ENCODE peak calls at places on chromosomes 6 and 20, in seven cellular contexts. One of them, this sample, is unnamed.

GRCh38 chr20:31670371-31671228 is 32.9 kb downstream of the COX4I2 start:
- DNase-seq in brain microvascular endothelial cell: peak
- DNase-seq in thoracic aorta: peak
- DNase-seq in tibial nerve: peak
- DNase-seq in foreskin keratinocyte: no peak
- DNase-seq in H9: no peak
- DNase-seq in vagina: no peak
- DNase-seq in this sample: no peak

GRCh38 chr6:387293-387694 is 4.3 kb upstream of the IRF4 start:
- DNase-seq in brain microvascular endothelial cell: no peak
- DNase-seq in thoracic aorta: no peak
- DNase-seq in tibial nerve: no peak
- DNase-seq in foreskin keratinocyte: no peak
- DNase-seq in H9: no peak
- DNase-seq in vagina: no peak
- DNase-seq in this sample: no peak

GRCh38 chr20:34952676-34953075 is 2.9 kb downstream of the GSS start:
- DNase-seq in brain microvascular endothelial cell: no peak
- DNase-seq in thoracic aorta: no peak
- DNase-seq in tibial nerve: no peak
- DNase-seq in foreskin keratinocyte: peak
- DNase-seq in H9: no peak
- DNase-seq in vagina: no peak
- DNase-seq in this sample: peak

GRCh38 chr6:47603995-47604394 is 94.4 kb upstream of the ADGRF4 start:
- DNase-seq in brain microvascular endothelial cell: no peak
- DNase-seq in thoracic aorta: no peak
- DNase-seq in tibial nerve: no peak
- DNase-seq in foreskin keratinocyte: no peak
- DNase-seq in H9: no peak
- DNase-seq in vagina: no peak
- DNase-seq in this sample: no peak

GRCh38 chr6:142088858-142089216 is 43.9 kb upstream of the GJE1 start:
- DNase-seq in brain microvascular endothelial cell: peak
- DNase-seq in thoracic aorta: no peak
- DNase-seq in tibial nerve: no peak
- DNase-seq in foreskin keratinocyte: peak
- DNase-seq in H9: peak
- DNase-seq in vagina: no peak
- DNase-seq in this sample: peak

GRCh38 chr6:15462717-15463525 is 199.9 kb downstream of the DTNBP1 start:
- DNase-seq in brain microvascular endothelial cell: no peak
- DNase-seq in thoracic aorta: no peak
- DNase-seq in tibial nerve: no peak
- DNase-seq in foreskin keratinocyte: no peak
- DNase-seq in H9: no peak
- DNase-seq in vagina: no peak
- DNase-seq in this sample: no peak

GRCh38 chr6:11653028-11653583 is 115.6 kb downstream of the TMEM170B start:
- DNase-seq in brain microvascular endothelial cell: peak
- DNase-seq in thoracic aorta: no peak
- DNase-seq in tibial nerve: no peak
- DNase-seq in foreskin keratinocyte: peak
- DNase-seq in H9: no peak
- DNase-seq in vagina: no peak
- DNase-seq in this sample: peak

GRCh38 chr6:166588691-166589333 is 2.3 kb upstream of the RAMACL start:
- DNase-seq in brain microvascular endothelial cell: peak
- DNase-seq in thoracic aorta: no peak
- DNase-seq in tibial nerve: no peak
- DNase-seq in foreskin keratinocyte: no peak
- DNase-seq in H9: peak
- DNase-seq in vagina: no peak
- DNase-seq in this sample: no peak

GRCh38 chr6:105560611-105561066 is 157.8 kb upstream of the PREP start:
- DNase-seq in brain microvascular endothelial cell: peak
- DNase-seq in thoracic aorta: no peak
- DNase-seq in tibial nerve: no peak
- DNase-seq in foreskin keratinocyte: peak
- DNase-seq in H9: no peak
- DNase-seq in vagina: no peak
- DNase-seq in this sample: peak

GRCh38 chr6:160139420-160139851 is 17.8 kb downstream of the SLC22A1 start:
- DNase-seq in brain microvascular endothelial cell: peak
- DNase-seq in thoracic aorta: peak
- DNase-seq in tibial nerve: no peak
- DNase-seq in foreskin keratinocyte: peak
- DNase-seq in H9: no peak
- DNase-seq in vagina: no peak
- DNase-seq in this sample: peak

GRCh38 chr6:135158397-135158796 is 22.7 kb upstream of the MYB start:
- DNase-seq in brain microvascular endothelial cell: no peak
- DNase-seq in thoracic aorta: no peak
- DNase-seq in tibial nerve: no peak
- DNase-seq in foreskin keratinocyte: no peak
- DNase-seq in H9: no peak
- DNase-seq in vagina: no peak
- DNase-seq in this sample: no peak

GRCh38 chr6:116113386-116113785 is 12.5 kb downstream of the COL10A1 start:
- DNase-seq in brain microvascular endothelial cell: no peak
- DNase-seq in thoracic aorta: no peak
- DNase-seq in tibial nerve: no peak
- DNase-seq in foreskin keratinocyte: no peak
- DNase-seq in H9: no peak
- DNase-seq in vagina: no peak
- DNase-seq in this sample: no peak

GRCh38 chr6:116111552-116112528 is 11.2 kb downstream of the NT5DC1 start:
- DNase-seq in brain microvascular endothelial cell: peak
- DNase-seq in thoracic aorta: no peak
- DNase-seq in tibial nerve: peak
- DNase-seq in foreskin keratinocyte: peak
- DNase-seq in H9: peak
- DNase-seq in vagina: no peak
- DNase-seq in this sample: no peak

GRCh38 chr6:116118608-116119007 is 7.3 kb downstream of the COL10A1 start:
- DNase-seq in brain microvascular endothelial cell: peak
- DNase-seq in thoracic aorta: no peak
- DNase-seq in tibial nerve: no peak
- DNase-seq in foreskin keratinocyte: no peak
- DNase-seq in H9: no peak
- DNase-seq in vagina: no peak
- DNase-seq in this sample: no peak

GRCh38 chr6:116120430-116120829 is 5.5 kb downstream of the COL10A1 start:
- DNase-seq in brain microvascular endothelial cell: no peak
- DNase-seq in thoracic aorta: no peak
- DNase-seq in tibial nerve: no peak
- DNase-seq in foreskin keratinocyte: no peak
- DNase-seq in H9: no peak
- DNase-seq in vagina: no peak
- DNase-seq in this sample: no peak

GRCh38 chr6:116115781-116116180 is 10.2 kb downstream of the COL10A1 start:
- DNase-seq in brain microvascular endothelial cell: no peak
- DNase-seq in thoracic aorta: no peak
- DNase-seq in tibial nerve: no peak
- DNase-seq in foreskin keratinocyte: no peak
- DNase-seq in H9: no peak
- DNase-seq in vagina: no peak
- DNase-seq in this sample: no peak
- TF ChIP-seq CTCF in brain microvascular endothelial cell: no peak
- TF ChIP-seq CTCF in thoracic aorta: peak
- TF ChIP-seq CTCF in tibial nerve: no peak
- TF ChIP-seq CTCF in foreskin keratinocyte: peak
- TF ChIP-seq CTCF in H9: peak
- TF ChIP-seq CTCF in vagina: no peak
- TF ChIP-seq CTCF in this sample: peak

GRCh38 chr6:121780325-121781313 is 345.2 kb downstream of the GJA1 start:
- DNase-seq in brain microvascular endothelial cell: peak
- DNase-seq in thoracic aorta: peak
- DNase-seq in tibial nerve: peak
- DNase-seq in foreskin keratinocyte: peak
- DNase-seq in H9: no peak
- DNase-seq in vagina: no peak
- DNase-seq in this sample: peak
- H3K27ac ChIP-seq in brain microvascular endothelial cell: no peak
- H3K27ac ChIP-seq in thoracic aorta: peak
- H3K27ac ChIP-seq in tibial nerve: peak
- H3K27ac ChIP-seq in foreskin keratinocyte: peak
- H3K27ac ChIP-seq in H9: no peak
- H3K27ac ChIP-seq in vagina: peak
- H3K27ac ChIP-seq in this sample: peak

GRCh38 chr20:57587278-57587988 is 26.5 kb downstream of the PCK1 start:
- DNase-seq in brain microvascular endothelial cell: no peak
- DNase-seq in thoracic aorta: no peak
- DNase-seq in tibial nerve: no peak
- DNase-seq in foreskin keratinocyte: no peak
- DNase-seq in H9: no peak
- DNase-seq in vagina: no peak
- DNase-seq in this sample: no peak
- TF ChIP-seq CTCF in brain microvascular endothelial cell: no peak
- TF ChIP-seq CTCF in thoracic aorta: no peak
- TF ChIP-seq CTCF in tibial nerve: no peak
- TF ChIP-seq CTCF in foreskin keratinocyte: no peak
- TF ChIP-seq CTCF in H9: no peak
- TF ChIP-seq CTCF in vagina: no peak
- TF ChIP-seq CTCF in this sample: no peak

GRCh38 chr6:134035823-134036296 is 16.6 kb downstream of the SLC2A12 start:
- DNase-seq in brain microvascular endothelial cell: peak
- DNase-seq in thoracic aorta: no peak
- DNase-seq in tibial nerve: no peak
- DNase-seq in foreskin keratinocyte: peak
- DNase-seq in H9: no peak
- DNase-seq in vagina: no peak
- DNase-seq in this sample: peak
- H3K27ac ChIP-seq in brain microvascular endothelial cell: no peak
- H3K27ac ChIP-seq in thoracic aorta: no peak
- H3K27ac ChIP-seq in tibial nerve: no peak
- H3K27ac ChIP-seq in foreskin keratinocyte: peak
- H3K27ac ChIP-seq in H9: no peak
- H3K27ac ChIP-seq in vagina: no peak
- H3K27ac ChIP-seq in this sample: peak

DNA sequence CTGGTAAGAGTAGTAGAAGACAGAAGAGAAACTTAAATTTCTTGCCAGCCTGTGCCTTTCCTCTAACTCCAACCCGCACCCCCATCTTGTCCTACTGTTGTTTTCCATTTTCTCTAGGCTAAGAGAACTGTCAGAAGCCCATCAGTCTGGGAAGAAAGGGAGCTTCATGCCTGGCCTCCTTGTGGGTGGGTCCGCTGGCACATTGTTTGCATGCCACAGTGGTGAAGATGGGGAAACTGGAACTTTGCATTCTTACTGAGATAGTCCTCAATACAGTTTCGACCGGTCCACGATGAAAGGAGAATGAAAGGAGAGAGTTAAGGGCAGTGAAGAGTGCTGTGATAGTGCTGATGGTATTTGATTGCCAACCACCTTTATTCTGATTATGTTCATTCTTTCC is 103.1 kb downstream of the TCP11 start:
- DNase-seq in brain microvascular endothelial cell: no peak
- DNase-seq in thoracic aorta: no peak
- DNase-seq in tibial nerve: no peak
- DNase-seq in foreskin keratinocyte: no peak
- DNase-seq in H9: no peak
- DNase-seq in vagina: no peak
- DNase-seq in this sample: no peak
- TF ChIP-seq CTCF in brain microvascular endothelial cell: no peak
- TF ChIP-seq CTCF in thoracic aorta: no peak
- TF ChIP-seq CTCF in tibial nerve: no peak
- TF ChIP-seq CTCF in foreskin keratinocyte: no peak
- TF ChIP-seq CTCF in H9: no peak
- TF ChIP-seq CTCF in vagina: no peak
- TF ChIP-seq CTCF in this sample: no peak

GRCh38 chr6:37221585-37222124 is 35.9 kb upstream of the TBC1D22B start:
- DNase-seq in brain microvascular endothelial cell: no peak
- DNase-seq in thoracic aorta: no peak
- DNase-seq in tibial nerve: no peak
- DNase-seq in foreskin keratinocyte: no peak
- DNase-seq in H9: no peak
- DNase-seq in vagina: no peak
- DNase-seq in this sample: no peak
- H3K27ac ChIP-seq in brain microvascular endothelial cell: no peak
- H3K27ac ChIP-seq in thoracic aorta: peak
- H3K27ac ChIP-seq in tibial nerve: no peak
- H3K27ac ChIP-seq in foreskin keratinocyte: no peak
- H3K27ac ChIP-seq in H9: no peak
- H3K27ac ChIP-seq in vagina: peak
- H3K27ac ChIP-seq in this sample: peak

DNA sequence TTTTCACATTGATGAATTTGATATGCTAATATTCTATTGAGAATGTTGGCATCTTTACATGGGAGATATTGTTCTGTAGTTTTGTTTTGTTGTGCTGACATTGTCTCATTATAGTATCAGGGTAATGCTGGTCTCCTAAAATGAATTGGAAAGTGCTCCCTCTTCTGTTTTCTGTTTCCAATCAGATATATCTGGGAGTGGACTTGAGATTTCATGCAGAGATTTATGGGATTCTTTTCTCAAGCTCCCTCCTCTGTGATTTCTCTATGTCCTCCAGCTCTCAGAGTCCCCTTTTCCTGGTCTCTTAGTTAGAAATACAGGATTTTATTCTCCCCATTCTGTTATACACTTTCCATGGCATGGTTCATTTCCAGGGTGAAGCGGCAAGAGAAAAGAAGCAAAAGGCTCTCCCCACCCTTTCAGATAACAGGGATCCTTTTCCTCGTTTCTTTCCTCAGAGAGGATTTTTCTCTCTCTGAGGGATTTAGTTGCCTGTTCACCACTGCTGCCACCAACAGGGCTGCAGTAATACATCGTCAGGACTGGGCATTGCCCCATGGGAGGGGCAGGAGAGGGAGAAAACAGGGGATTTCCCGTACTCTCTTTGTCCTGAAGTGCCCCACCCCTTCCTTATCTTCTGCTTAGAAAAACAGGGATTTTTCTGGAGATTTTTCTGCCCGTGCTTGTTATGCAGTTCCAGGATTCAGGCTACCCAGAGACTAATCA is 59.3 kb upstream of the STMND1 start:
- DNase-seq in brain microvascular endothelial cell: peak
- DNase-seq in thoracic aorta: no peak
- DNase-seq in tibial nerve: no peak
- DNase-seq in foreskin keratinocyte: peak
- DNase-seq in H9: peak
- DNase-seq in vagina: no peak
- DNase-seq in this sample: peak
- TF ChIP-seq CTCF in brain microvascular endothelial cell: peak
- TF ChIP-seq CTCF in thoracic aorta: peak
- TF ChIP-seq CTCF in tibial nerve: no peak
- TF ChIP-seq CTCF in foreskin keratinocyte: peak
- TF ChIP-seq CTCF in H9: peak
- TF ChIP-seq CTCF in vagina: no peak
- TF ChIP-seq CTCF in this sample: peak

DNA sequence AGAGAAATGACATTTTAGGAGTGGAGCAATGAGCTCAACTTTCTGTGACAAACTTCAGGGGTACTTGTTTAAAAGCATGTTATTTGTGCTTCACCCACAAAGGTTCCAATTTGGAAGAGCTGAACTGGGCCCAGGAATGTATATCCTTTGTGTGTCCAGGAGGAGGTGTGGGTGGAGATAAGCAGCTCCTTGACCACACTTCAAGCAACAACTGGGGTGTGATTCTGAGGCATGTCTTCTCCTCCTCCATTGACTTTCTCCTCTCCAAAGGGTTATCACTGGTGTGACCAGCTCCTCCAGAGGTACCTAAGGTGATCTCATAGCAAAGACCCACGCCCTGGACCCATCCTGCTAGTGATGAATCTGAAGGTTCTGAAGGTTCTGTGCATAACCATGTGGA is 60.7 kb upstream of the CD93 start:
- DNase-seq in brain microvascular endothelial cell: no peak
- DNase-seq in thoracic aorta: no peak
- DNase-seq in tibial nerve: no peak
- DNase-seq in foreskin keratinocyte: no peak
- DNase-seq in H9: no peak
- DNase-seq in vagina: no peak
- DNase-seq in this sample: no peak
- H3K27ac ChIP-seq in brain microvascular endothelial cell: no peak
- H3K27ac ChIP-seq in thoracic aorta: peak
- H3K27ac ChIP-seq in tibial nerve: peak
- H3K27ac ChIP-seq in foreskin keratinocyte: no peak
- H3K27ac ChIP-seq in H9: no peak
- H3K27ac ChIP-seq in vagina: peak
- H3K27ac ChIP-seq in this sample: no peak

This sample was measured in RWPE1.